ENCODE peak calls at places on chromosome 15, in six cellular contexts. One of them, this sample, is unnamed.

GRCh38 chr15:34841220-34841841 is 46.0 kb upstream of the ACTC1 start:
- DNase-seq in K562: no peak
- DNase-seq in pancreas: no peak
- DNase-seq in stomach: no peak
- DNase-seq in tibial nerve: no peak
- DNase-seq in keratinocyte: no peak
- DNase-seq in this sample: peak; percentile 10

GRCh38 chr15:76377217-76377616 is 40.6 kb downstream of the ISL2 start:
- DNase-seq in K562: no peak
- DNase-seq in pancreas: no peak
- DNase-seq in stomach: no peak
- DNase-seq in tibial nerve: no peak
- DNase-seq in keratinocyte: no peak
- DNase-seq in this sample: no peak

GRCh38 chr15:89514596-89515406 is 18.4 kb upstream of the RHCG start:
- DNase-seq in K562: no peak
- DNase-seq in pancreas: no peak
- DNase-seq in stomach: no peak
- DNase-seq in tibial nerve: no peak
- DNase-seq in keratinocyte: no peak
- DNase-seq in this sample: no peak

GRCh38 chr15:43249699-43250203 is 17.0 kb downstream of the TGM5 start:
- DNase-seq in K562: peak; percentile 39
- DNase-seq in pancreas: no peak
- DNase-seq in stomach: no peak
- DNase-seq in tibial nerve: no peak
- DNase-seq in keratinocyte: no peak
- DNase-seq in this sample: peak; percentile 82

GRCh38 chr15:61227269-61228024 is 1.7 kb downstream of the RORA start:
- DNase-seq in K562: no peak
- DNase-seq in pancreas: peak; percentile 61
- DNase-seq in stomach: no peak
- DNase-seq in tibial nerve: peak; percentile 6
- DNase-seq in keratinocyte: no peak
- DNase-seq in this sample: peak; percentile 57

GRCh38 chr15:78225783-78226541 is 8.4 kb downstream of the ACSBG1 start:
- DNase-seq in K562: no peak
- DNase-seq in pancreas: no peak
- DNase-seq in stomach: no peak
- DNase-seq in tibial nerve: no peak
- DNase-seq in keratinocyte: no peak
- DNase-seq in this sample: no peak

GRCh38 chr15:77180757-77181156 is 109.8 kb upstream of the TSPAN3 start:
- DNase-seq in K562: no peak
- DNase-seq in pancreas: no peak
- DNase-seq in stomach: no peak
- DNase-seq in tibial nerve: no peak
- DNase-seq in keratinocyte: no peak
- DNase-seq in this sample: no peak

GRCh38 chr15:42385980-42386695 is 26.8 kb downstream of the CAPN3 start:
- DNase-seq in K562: peak; percentile 31
- DNase-seq in pancreas: no peak
- DNase-seq in stomach: no peak
- DNase-seq in tibial nerve: no peak
- DNase-seq in keratinocyte: no peak
- DNase-seq in this sample: no peak

GRCh38 chr15:92803852-92804609 is 96.1 kb upstream of the CHD2 start:
- DNase-seq in K562: peak; percentile 96
- DNase-seq in pancreas: no peak
- DNase-seq in stomach: peak; percentile 60
- DNase-seq in tibial nerve: peak; percentile 85
- DNase-seq in keratinocyte: peak; percentile 98
- DNase-seq in this sample: peak; percentile 99

GRCh38 chr15:31550211-31550848 is 223.7 kb downstream of the KLF13 start:
- DNase-seq in K562: no peak
- DNase-seq in pancreas: no peak
- DNase-seq in stomach: no peak
- DNase-seq in tibial nerve: no peak
- DNase-seq in keratinocyte: no peak
- DNase-seq in this sample: no peak

GRCh38 chr15:94535298-94536048 is 304.1 kb downstream of the MCTP2 start:
- DNase-seq in K562: no peak
- DNase-seq in pancreas: no peak
- DNase-seq in stomach: no peak
- DNase-seq in tibial nerve: no peak
- DNase-seq in keratinocyte: no peak
- DNase-seq in this sample: no peak

GRCh38 chr15:74129411-74130088 is 836 bp upstream of the ISLR2 start:
- DNase-seq in K562: no peak
- DNase-seq in pancreas: no peak
- DNase-seq in stomach: no peak
- DNase-seq in tibial nerve: no peak
- DNase-seq in keratinocyte: no peak
- DNase-seq in this sample: no peak

GRCh38 chr15:70584838-70585706 is 178.3 kb downstream of the UACA start:
- DNase-seq in K562: no peak
- DNase-seq in pancreas: peak; percentile 67
- DNase-seq in stomach: peak; percentile 27
- DNase-seq in tibial nerve: no peak
- DNase-seq in keratinocyte: no peak
- DNase-seq in this sample: peak; percentile 32

GRCh38 chr15:45645026-45645980 is 10.5 kb downstream of the SQOR start:
- DNase-seq in K562: no peak
- DNase-seq in pancreas: no peak
- DNase-seq in stomach: no peak
- DNase-seq in tibial nerve: peak; percentile 39
- DNase-seq in keratinocyte: no peak
- DNase-seq in this sample: no peak

GRCh38 chr15:76533060-76533955 is 196.7 kb downstream of the ISL2 start:
- DNase-seq in K562: no peak
- DNase-seq in pancreas: no peak
- DNase-seq in stomach: no peak
- DNase-seq in tibial nerve: no peak
- DNase-seq in keratinocyte: no peak
- DNase-seq in this sample: no peak

GRCh38 chr15:90906181-90906849 is 3.2 kb downstream of the MAN2A2 start:
- DNase-seq in K562: no peak
- DNase-seq in pancreas: peak; percentile 81
- DNase-seq in stomach: no peak
- DNase-seq in tibial nerve: no peak
- DNase-seq in keratinocyte: no peak
- DNase-seq in this sample: no peak

GRCh38 chr15:31537770-31538592 is 211.3 kb downstream of the KLF13 start:
- DNase-seq in K562: no peak
- DNase-seq in pancreas: no peak
- DNase-seq in stomach: no peak
- DNase-seq in tibial nerve: no peak
- DNase-seq in keratinocyte: no peak
- DNase-seq in this sample: no peak

GRCh38 chr15:66294932-66295235 is 1.5 kb downstream of the DIS3L start:
- DNase-seq in K562: peak; percentile 18
- DNase-seq in pancreas: no peak
- DNase-seq in stomach: no peak
- DNase-seq in tibial nerve: no peak
- DNase-seq in keratinocyte: no peak
- DNase-seq in this sample: no peak

GRCh38 chr15:70242962-70243685 is 145.4 kb upstream of the TLE3 start:
- DNase-seq in K562: no peak
- DNase-seq in pancreas: no peak
- DNase-seq in stomach: no peak
- DNase-seq in tibial nerve: no peak
- DNase-seq in keratinocyte: no peak
- DNase-seq in this sample: no peak

GRCh38 chr15:60479711-60480110 is 769 bp upstream of the ICE2 start:
- DNase-seq in K562: peak; percentile 14
- DNase-seq in pancreas: no peak
- DNase-seq in stomach: no peak
- DNase-seq in tibial nerve: no peak
- DNase-seq in keratinocyte: no peak
- DNase-seq in this sample: no peak

GRCh38 chr15:88621789-88622604 is 857 bp downstream of the AEN start:
- DNase-seq in K562: peak; percentile 80
- DNase-seq in pancreas: no peak
- DNase-seq in stomach: no peak
- DNase-seq in tibial nerve: no peak
- DNase-seq in keratinocyte: no peak
- DNase-seq in this sample: peak; percentile 53

GRCh38 chr15:25605171-25605570 is 166.3 kb upstream of the UBE3A start:
- DNase-seq in K562: no peak
- DNase-seq in pancreas: no peak
- DNase-seq in stomach: no peak
- DNase-seq in tibial nerve: no peak
- DNase-seq in keratinocyte: no peak
- DNase-seq in this sample: no peak

GRCh38 chr15:65420975-65421359 is 1.8 kb downstream of the IGDCC4 start:
- DNase-seq in K562: no peak
- DNase-seq in pancreas: peak; percentile 54
- DNase-seq in stomach: no peak
- DNase-seq in tibial nerve: no peak
- DNase-seq in keratinocyte: no peak
- DNase-seq in this sample: no peak

GRCh38 chr15:24878153-24878552 is 76.6 kb upstream of the SNRPN start:
- DNase-seq in K562: peak; percentile 10
- DNase-seq in pancreas: peak; percentile 76
- DNase-seq in stomach: no peak
- DNase-seq in tibial nerve: no peak
- DNase-seq in keratinocyte: no peak
- DNase-seq in this sample: no peak

GRCh38 chr15:58501006-58501405 is 69.2 kb downstream of the LIPC start:
- DNase-seq in K562: no peak
- DNase-seq in pancreas: no peak
- DNase-seq in stomach: no peak
- DNase-seq in tibial nerve: no peak
- DNase-seq in keratinocyte: no peak
- DNase-seq in this sample: no peak

GRCh38 chr15:82572311-82572710 is 32.1 kb upstream of the RPS17 start:
- DNase-seq in K562: no peak
- DNase-seq in pancreas: no peak
- DNase-seq in stomach: no peak
- DNase-seq in tibial nerve: no peak
- DNase-seq in keratinocyte: no peak
- DNase-seq in this sample: no peak

GRCh38 chr15:101684384-101684783 is 32.2 kb upstream of the TM2D3 start:
- DNase-seq in K562: no peak
- DNase-seq in pancreas: no peak
- DNase-seq in stomach: no peak
- DNase-seq in tibial nerve: no peak
- DNase-seq in keratinocyte: peak; percentile 76
- DNase-seq in this sample: peak; percentile 86
- H3K27ac ChIP-seq in K562: no peak overlapping the region
- H3K27ac ChIP-seq in pancreas: no peak overlapping the region
- H3K27ac ChIP-seq in stomach: no peak overlapping the region
- H3K27ac ChIP-seq in tibial nerve: no peak overlapping the region
- H3K27ac ChIP-seq in keratinocyte: peak overlapping the region; percentile 15
- H3K27ac ChIP-seq in this sample: peak overlapping the region; percentile 52

GRCh38 chr15:84982301-84982920 is 755 bp downstream of the PDE8A start:
- DNase-seq in K562: peak; percentile 66
- DNase-seq in pancreas: peak; percentile 78
- DNase-seq in stomach: peak; percentile 48
- DNase-seq in tibial nerve: peak; percentile 20
- DNase-seq in keratinocyte: no peak
- DNase-seq in this sample: peak; percentile 51

GRCh38 chr15:84980196-84981053 is 1.2 kb upstream of the PDE8A start:
- DNase-seq in K562: peak; percentile 88
- DNase-seq in pancreas: peak; percentile 90
- DNase-seq in stomach: peak; percentile 85
- DNase-seq in tibial nerve: peak; percentile 75
- DNase-seq in keratinocyte: no peak
- DNase-seq in this sample: peak; percentile 80

GRCh38 chr15:84981054-84981710 is 474 bp upstream of the PDE8A start:
- DNase-seq in K562: peak; percentile 97
- DNase-seq in pancreas: peak; percentile 99
- DNase-seq in stomach: peak; percentile 97
- DNase-seq in tibial nerve: peak; percentile 82
- DNase-seq in keratinocyte: peak; percentile 79
- DNase-seq in this sample: peak; percentile 95

GRCh38 chr15:84983299-84983698 is 1.6 kb downstream of the PDE8A start:
- DNase-seq in K562: no peak
- DNase-seq in pancreas: no peak
- DNase-seq in stomach: no peak
- DNase-seq in tibial nerve: no peak
- DNase-seq in keratinocyte: no peak
- DNase-seq in this sample: no peak

GRCh38 chr15:84981711-84982300 is at the start of gene PDE8A:
- DNase-seq in K562: peak; percentile 67
- DNase-seq in pancreas: no peak
- DNase-seq in stomach: peak; percentile 60
- DNase-seq in tibial nerve: peak; percentile 16
- DNase-seq in keratinocyte: no peak
- DNase-seq in this sample: peak; percentile 63
- H3K27me3 ChIP-seq in K562: no peaks in the 10 kb centered on the region
- H3K27me3 ChIP-seq in pancreas: no peaks in the 10 kb centered on the region
- H3K27me3 ChIP-seq in stomach: no peaks in the 10 kb centered on the region
- H3K27me3 ChIP-seq in tibial nerve: no peaks in the 10 kb centered on the region
- H3K27me3 ChIP-seq in keratinocyte: no peaks in the 10 kb centered on the region
- H3K27me3 ChIP-seq in this sample: no peaks in the 10 kb centered on the region

GRCh38 chr15:39110746-39111145 is 470.1 kb upstream of the THBS1 start:
- DNase-seq in K562: no peak
- DNase-seq in pancreas: no peak
- DNase-seq in stomach: no peak
- DNase-seq in tibial nerve: no peak
- DNase-seq in keratinocyte: no peak
- DNase-seq in this sample: no peak

GRCh38 chr15:39110336-39110735 is 470.5 kb upstream of the THBS1 start:
- DNase-seq in K562: no peak
- DNase-seq in pancreas: no peak
- DNase-seq in stomach: no peak
- DNase-seq in tibial nerve: no peak
- DNase-seq in keratinocyte: no peak
- DNase-seq in this sample: peak; percentile 55

GRCh38 chr15:39102431-39102830 is 478.4 kb upstream of the THBS1 start:
- DNase-seq in K562: no peak
- DNase-seq in pancreas: no peak
- DNase-seq in stomach: no peak
- DNase-seq in tibial nerve: no peak
- DNase-seq in keratinocyte: no peak
- DNase-seq in this sample: no peak

GRCh38 chr15:39108021-39108420 is 472.9 kb upstream of the THBS1 start:
- DNase-seq in K562: no peak
- DNase-seq in pancreas: no peak
- DNase-seq in stomach: no peak
- DNase-seq in tibial nerve: no peak
- DNase-seq in keratinocyte: no peak
- DNase-seq in this sample: no peak

GRCh38 chr15:39106913-39107312 is 474.0 kb upstream of the THBS1 start:
- DNase-seq in K562: no peak
- DNase-seq in pancreas: no peak
- DNase-seq in stomach: no peak
- DNase-seq in tibial nerve: no peak
- DNase-seq in keratinocyte: no peak
- DNase-seq in this sample: no peak
- H3K4me1 ChIP-seq in K562: no peaks in the 10 kb centered on the region
- H3K4me1 ChIP-seq in pancreas: no peaks in the 10 kb centered on the region
- H3K4me1 ChIP-seq in stomach: no peaks in the 10 kb centered on the region
- H3K4me1 ChIP-seq in tibial nerve: no peaks in the 10 kb centered on the region
- H3K4me1 ChIP-seq in keratinocyte: no peaks in the 10 kb centered on the region
- H3K4me1 ChIP-seq in this sample: peaks cover 26% of the 10 kb centered on the region

DNA sequence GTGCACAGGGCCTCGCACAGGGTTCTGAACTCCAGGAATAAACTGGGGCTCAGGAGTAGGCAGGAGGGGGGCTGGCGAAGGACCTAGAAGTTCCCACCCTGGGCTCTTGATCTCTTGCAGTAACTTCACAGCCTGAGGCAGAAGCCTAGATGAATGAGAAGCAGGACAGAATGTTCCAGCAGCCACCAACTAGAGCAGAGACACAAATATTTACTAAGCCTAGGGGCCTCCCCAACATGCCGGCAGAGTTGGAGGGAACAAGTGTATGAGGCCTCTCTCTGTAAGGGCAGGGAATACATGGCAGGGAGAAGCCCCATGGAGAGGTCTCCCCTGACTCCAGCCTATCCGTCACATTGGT is 25.3 kb upstream of the C15orf39 start:
- DNase-seq in K562: no peak
- DNase-seq in pancreas: no peak
- DNase-seq in stomach: peak; percentile 57
- DNase-seq in tibial nerve: no peak
- DNase-seq in keratinocyte: no peak
- DNase-seq in this sample: no peak
- H3K27ac ChIP-seq in K562: no peak overlapping the region
- H3K27ac ChIP-seq in pancreas: peak overlapping the region; percentile 15
- H3K27ac ChIP-seq in stomach: peak overlapping the region; percentile 81
- H3K27ac ChIP-seq in tibial nerve: peak overlapping the region; percentile 94
- H3K27ac ChIP-seq in keratinocyte: no peak overlapping the region
- H3K27ac ChIP-seq in this sample: no peak overlapping the region

This sample was measured in SJSA1.